ENCODE peak calls at places on chromosomes 1 and 21, in ten cellular contexts. One of them, this sample, is unnamed.

GRCh38 chr1:6512908-6513280 is 21.4 kb upstream of the PLEKHG5 start:
- DNase-seq in fibroblast of lung: no peak
- DNase-seq in thoracic aorta: no peak
- DNase-seq in heart left ventricle: peak
- DNase-seq in fibroblast of pulmonary artery: no peak
- DNase-seq in cardiac muscle cell: no peak
- DNase-seq in GM23338: no peak
- DNase-seq in HFF-Myc: no peak
- DNase-seq in CD8-positive, alpha-beta T cell: no peak
- DNase-seq in progenitor cell of endocrine pancreas: no peak
- DNase-seq in this sample: no peak

GRCh38 chr1:236979149-236979890 is 24.9 kb downstream of the MT1HL1 start:
- DNase-seq in GM23338: no peak
- DNase-seq in cardiac muscle cell: no peak
- DNase-seq in CD8-positive, alpha-beta T cell: no peak
- DNase-seq in fibroblast of lung: no peak
- DNase-seq in HFF-Myc: no peak
- DNase-seq in fibroblast of pulmonary artery: no peak
- DNase-seq in thoracic aorta: no peak
- DNase-seq in progenitor cell of endocrine pancreas: no peak
- DNase-seq in heart left ventricle: no peak
- DNase-seq in this sample: no peak

GRCh38 chr1:1005774-1006304 is 5.9 kb upstream of the HES4 start:
- DNase-seq in progenitor cell of endocrine pancreas: no peak
- DNase-seq in fibroblast of lung: no peak
- DNase-seq in thoracic aorta: no peak
- DNase-seq in GM23338: no peak
- DNase-seq in cardiac muscle cell: no peak
- DNase-seq in heart left ventricle: peak
- DNase-seq in fibroblast of pulmonary artery: no peak
- DNase-seq in CD8-positive, alpha-beta T cell: no peak
- DNase-seq in HFF-Myc: no peak
- DNase-seq in this sample: no peak

GRCh38 chr1:3864884-3865283 is 7.6 kb downstream of the DFFB start:
- DNase-seq in HFF-Myc: no peak
- DNase-seq in progenitor cell of endocrine pancreas: no peak
- DNase-seq in CD8-positive, alpha-beta T cell: no peak
- DNase-seq in heart left ventricle: no peak
- DNase-seq in cardiac muscle cell: no peak
- DNase-seq in fibroblast of pulmonary artery: no peak
- DNase-seq in thoracic aorta: no peak
- DNase-seq in GM23338: no peak
- DNase-seq in fibroblast of lung: no peak
- DNase-seq in this sample: no peak

GRCh38 chr1:21105807-21106206 is 70.9 kb downstream of the EIF4G3 start:
- DNase-seq in GM23338: no peak
- DNase-seq in progenitor cell of endocrine pancreas: no peak
- DNase-seq in CD8-positive, alpha-beta T cell: no peak
- DNase-seq in HFF-Myc: no peak
- DNase-seq in fibroblast of lung: no peak
- DNase-seq in fibroblast of pulmonary artery: no peak
- DNase-seq in thoracic aorta: no peak
- DNase-seq in heart left ventricle: no peak
- DNase-seq in cardiac muscle cell: no peak
- DNase-seq in this sample: no peak

GRCh38 chr1:88813474-88813873 is 77.9 kb downstream of the GTF2B start:
- DNase-seq in CD8-positive, alpha-beta T cell: no peak
- DNase-seq in GM23338: no peak
- DNase-seq in thoracic aorta: no peak
- DNase-seq in fibroblast of lung: no peak
- DNase-seq in HFF-Myc: no peak
- DNase-seq in progenitor cell of endocrine pancreas: no peak
- DNase-seq in fibroblast of pulmonary artery: no peak
- DNase-seq in heart left ventricle: no peak
- DNase-seq in cardiac muscle cell: no peak
- DNase-seq in this sample: no peak

GRCh38 chr1:192807221-192807967 is 1.4 kb upstream of the RGS2 start:
- DNase-seq in thoracic aorta: no peak
- DNase-seq in GM23338: no peak
- DNase-seq in fibroblast of pulmonary artery: peak
- DNase-seq in CD8-positive, alpha-beta T cell: no peak
- DNase-seq in progenitor cell of endocrine pancreas: no peak
- DNase-seq in HFF-Myc: no peak
- DNase-seq in fibroblast of lung: peak
- DNase-seq in cardiac muscle cell: peak
- DNase-seq in heart left ventricle: no peak
- DNase-seq in this sample: no peak

GRCh38 chr1:35927472-35927871 is 3.4 kb upstream of the AGO3 start:
- DNase-seq in fibroblast of pulmonary artery: no peak
- DNase-seq in heart left ventricle: no peak
- DNase-seq in GM23338: no peak
- DNase-seq in thoracic aorta: no peak
- DNase-seq in CD8-positive, alpha-beta T cell: no peak
- DNase-seq in cardiac muscle cell: no peak
- DNase-seq in HFF-Myc: no peak
- DNase-seq in fibroblast of lung: no peak
- DNase-seq in progenitor cell of endocrine pancreas: no peak
- DNase-seq in this sample: no peak

GRCh38 chr1:19484793-19485361 is 462 bp downstream of the CAPZB start:
- DNase-seq in CD8-positive, alpha-beta T cell: no peak
- DNase-seq in progenitor cell of endocrine pancreas: peak
- DNase-seq in heart left ventricle: no peak
- DNase-seq in thoracic aorta: no peak
- DNase-seq in fibroblast of pulmonary artery: no peak
- DNase-seq in HFF-Myc: no peak
- DNase-seq in fibroblast of lung: no peak
- DNase-seq in GM23338: peak
- DNase-seq in cardiac muscle cell: peak
- DNase-seq in this sample: no peak

GRCh38 chr1:32321712-32322291 is 14.2 kb downstream of the MARCKSL1 start:
- DNase-seq in progenitor cell of endocrine pancreas: no peak
- DNase-seq in thoracic aorta: no peak
- DNase-seq in fibroblast of lung: no peak
- DNase-seq in CD8-positive, alpha-beta T cell: peak
- DNase-seq in cardiac muscle cell: no peak
- DNase-seq in HFF-Myc: no peak
- DNase-seq in fibroblast of pulmonary artery: no peak
- DNase-seq in heart left ventricle: no peak
- DNase-seq in GM23338: no peak
- DNase-seq in this sample: no peak

GRCh38 chr1:1144122-1144842 is 28.4 kb upstream of the C1orf159 start:
- DNase-seq in CD8-positive, alpha-beta T cell: peak
- DNase-seq in progenitor cell of endocrine pancreas: no peak
- DNase-seq in cardiac muscle cell: no peak
- DNase-seq in HFF-Myc: no peak
- DNase-seq in heart left ventricle: no peak
- DNase-seq in GM23338: peak
- DNase-seq in fibroblast of lung: no peak
- DNase-seq in thoracic aorta: no peak
- DNase-seq in fibroblast of pulmonary artery: no peak
- DNase-seq in this sample: no peak

DNA sequence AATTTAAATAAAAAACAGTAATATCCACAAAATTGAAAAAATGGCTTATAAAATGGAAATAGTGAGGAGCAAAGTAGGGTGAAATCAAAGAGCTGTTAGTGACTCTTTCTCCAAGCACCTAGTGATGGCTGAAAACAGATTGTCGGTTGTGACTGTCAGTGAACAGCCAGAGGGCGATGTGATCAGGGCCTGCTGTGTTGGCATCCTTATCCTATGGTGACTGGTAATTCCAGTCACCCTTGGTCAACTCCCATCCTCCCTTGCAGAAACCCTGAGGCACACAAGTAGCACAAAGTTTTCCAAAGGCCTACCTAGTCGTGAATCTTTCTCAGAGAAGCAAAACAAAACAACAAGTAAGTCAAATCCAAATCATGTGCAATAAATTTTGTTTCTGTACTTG is 599.8 kb upstream of the CXADR start:
- DNase-seq in thoracic aorta: no peak
- DNase-seq in heart left ventricle: no peak
- DNase-seq in CD8-positive, alpha-beta T cell: no peak
- DNase-seq in fibroblast of lung: no peak
- DNase-seq in cardiac muscle cell: no peak
- DNase-seq in GM23338: peak
- DNase-seq in progenitor cell of endocrine pancreas: no peak
- DNase-seq in fibroblast of pulmonary artery: no peak
- DNase-seq in HFF-Myc: no peak
- DNase-seq in this sample: no peak
- TF ChIP-seq CTCF in thoracic aorta: no peak
- TF ChIP-seq CTCF in heart left ventricle: no peak
- TF ChIP-seq CTCF in CD8-positive, alpha-beta T cell: no peak
- TF ChIP-seq CTCF in fibroblast of lung: no peak
- TF ChIP-seq CTCF in cardiac muscle cell: no peak
- TF ChIP-seq CTCF in GM23338: peak
- TF ChIP-seq CTCF in progenitor cell of endocrine pancreas: no peak
- TF ChIP-seq CTCF in fibroblast of pulmonary artery: no peak
- TF ChIP-seq CTCF in HFF-Myc: no peak
- TF ChIP-seq CTCF in this sample: no peak

GRCh38 chr1:199725002-199725401 is 302.5 kb upstream of the NR5A2 start:
- DNase-seq in heart left ventricle: no peak
- DNase-seq in fibroblast of pulmonary artery: no peak
- DNase-seq in HFF-Myc: no peak
- DNase-seq in CD8-positive, alpha-beta T cell: no peak
- DNase-seq in fibroblast of lung: no peak
- DNase-seq in progenitor cell of endocrine pancreas: no peak
- DNase-seq in thoracic aorta: no peak
- DNase-seq in cardiac muscle cell: no peak
- DNase-seq in GM23338: no peak
- DNase-seq in this sample: no peak

GRCh38 chr1:199723557-199723956 is 304.0 kb upstream of the NR5A2 start:
- DNase-seq in progenitor cell of endocrine pancreas: no peak
- DNase-seq in cardiac muscle cell: peak
- DNase-seq in fibroblast of pulmonary artery: peak
- DNase-seq in fibroblast of lung: peak
- DNase-seq in GM23338: no peak
- DNase-seq in heart left ventricle: no peak
- DNase-seq in CD8-positive, alpha-beta T cell: no peak
- DNase-seq in thoracic aorta: no peak
- DNase-seq in HFF-Myc: no peak
- DNase-seq in this sample: no peak

GRCh38 chr1:199724049-199724448 is 303.5 kb upstream of the NR5A2 start:
- DNase-seq in thoracic aorta: no peak
- DNase-seq in GM23338: no peak
- DNase-seq in heart left ventricle: no peak
- DNase-seq in CD8-positive, alpha-beta T cell: no peak
- DNase-seq in progenitor cell of endocrine pancreas: no peak
- DNase-seq in HFF-Myc: no peak
- DNase-seq in cardiac muscle cell: no peak
- DNase-seq in fibroblast of lung: no peak
- DNase-seq in fibroblast of pulmonary artery: no peak
- DNase-seq in this sample: no peak

GRCh38 chr1:199719156-199719842 is 308.2 kb upstream of the NR5A2 start:
- DNase-seq in heart left ventricle: no peak
- DNase-seq in CD8-positive, alpha-beta T cell: no peak
- DNase-seq in fibroblast of pulmonary artery: no peak
- DNase-seq in fibroblast of lung: no peak
- DNase-seq in thoracic aorta: no peak
- DNase-seq in progenitor cell of endocrine pancreas: no peak
- DNase-seq in GM23338: no peak
- DNase-seq in HFF-Myc: no peak
- DNase-seq in cardiac muscle cell: no peak
- DNase-seq in this sample: no peak

GRCh38 chr1:199720496-199720895 is 307.0 kb upstream of the NR5A2 start:
- DNase-seq in cardiac muscle cell: no peak
- DNase-seq in heart left ventricle: no peak
- DNase-seq in fibroblast of lung: no peak
- DNase-seq in progenitor cell of endocrine pancreas: no peak
- DNase-seq in thoracic aorta: no peak
- DNase-seq in GM23338: no peak
- DNase-seq in fibroblast of pulmonary artery: no peak
- DNase-seq in HFF-Myc: no peak
- DNase-seq in CD8-positive, alpha-beta T cell: no peak
- DNase-seq in this sample: no peak
- TF ChIP-seq CTCF in cardiac muscle cell: no peak
- TF ChIP-seq CTCF in heart left ventricle: no peak
- TF ChIP-seq CTCF in fibroblast of lung: no peak
- TF ChIP-seq CTCF in progenitor cell of endocrine pancreas: no peak
- TF ChIP-seq CTCF in thoracic aorta: no peak
- TF ChIP-seq CTCF in GM23338: no peak
- TF ChIP-seq CTCF in fibroblast of pulmonary artery: no peak
- TF ChIP-seq CTCF in HFF-Myc: no peak
- TF ChIP-seq CTCF in CD8-positive, alpha-beta T cell: no peak
- TF ChIP-seq CTCF in this sample: no peak

GRCh38 chr1:225811622-225812487 is 1.9 kb downstream of the EPHX1 start:
- DNase-seq in progenitor cell of endocrine pancreas: no peak
- DNase-seq in heart left ventricle: no peak
- DNase-seq in HFF-Myc: no peak
- DNase-seq in fibroblast of lung: peak
- DNase-seq in CD8-positive, alpha-beta T cell: no peak
- DNase-seq in cardiac muscle cell: no peak
- DNase-seq in GM23338: peak
- DNase-seq in fibroblast of pulmonary artery: no peak
- DNase-seq in thoracic aorta: no peak
- DNase-seq in this sample: no peak
- TF ChIP-seq CTCF in progenitor cell of endocrine pancreas: peak
- TF ChIP-seq CTCF in heart left ventricle: peak
- TF ChIP-seq CTCF in HFF-Myc: peak
- TF ChIP-seq CTCF in fibroblast of lung: peak
- TF ChIP-seq CTCF in CD8-positive, alpha-beta T cell: no peak
- TF ChIP-seq CTCF in cardiac muscle cell: peak
- TF ChIP-seq CTCF in GM23338: peak
- TF ChIP-seq CTCF in fibroblast of pulmonary artery: peak
- TF ChIP-seq CTCF in thoracic aorta: no peak
- TF ChIP-seq CTCF in this sample: no peak

GRCh38 chr1:46246548-46247432 is 773 bp upstream of the RAD54L start:
- DNase-seq in heart left ventricle: peak
- DNase-seq in HFF-Myc: no peak
- DNase-seq in thoracic aorta: peak
- DNase-seq in fibroblast of pulmonary artery: peak
- DNase-seq in fibroblast of lung: no peak
- DNase-seq in cardiac muscle cell: peak
- DNase-seq in CD8-positive, alpha-beta T cell: no peak
- DNase-seq in GM23338: peak
- DNase-seq in progenitor cell of endocrine pancreas: no peak
- DNase-seq in this sample: peak

GRCh38 chr1:46244656-46245371 is 2.7 kb upstream of the RAD54L start:
- DNase-seq in HFF-Myc: no peak
- DNase-seq in heart left ventricle: no peak
- DNase-seq in progenitor cell of endocrine pancreas: no peak
- DNase-seq in GM23338: peak
- DNase-seq in fibroblast of lung: peak
- DNase-seq in cardiac muscle cell: peak
- DNase-seq in fibroblast of pulmonary artery: peak
- DNase-seq in CD8-positive, alpha-beta T cell: no peak
- DNase-seq in thoracic aorta: no peak
- DNase-seq in this sample: no peak

GRCh38 chr1:46242918-46243317 is 4.6 kb upstream of the RAD54L start:
- DNase-seq in GM23338: no peak
- DNase-seq in HFF-Myc: no peak
- DNase-seq in thoracic aorta: no peak
- DNase-seq in progenitor cell of endocrine pancreas: no peak
- DNase-seq in fibroblast of lung: no peak
- DNase-seq in fibroblast of pulmonary artery: no peak
- DNase-seq in CD8-positive, alpha-beta T cell: no peak
- DNase-seq in heart left ventricle: no peak
- DNase-seq in cardiac muscle cell: no peak
- DNase-seq in this sample: no peak

GRCh38 chr1:46247433-46248121 is at the start of gene RAD54L:
- DNase-seq in fibroblast of pulmonary artery: peak
- DNase-seq in GM23338: peak
- DNase-seq in fibroblast of lung: peak
- DNase-seq in CD8-positive, alpha-beta T cell: peak
- DNase-seq in thoracic aorta: peak
- DNase-seq in progenitor cell of endocrine pancreas: peak
- DNase-seq in heart left ventricle: peak
- DNase-seq in HFF-Myc: peak
- DNase-seq in cardiac muscle cell: peak
- DNase-seq in this sample: peak

GRCh38 chr1:46248122-46248920 is 758 bp downstream of the RAD54L start:
- DNase-seq in fibroblast of lung: no peak
- DNase-seq in CD8-positive, alpha-beta T cell: no peak
- DNase-seq in fibroblast of pulmonary artery: no peak
- DNase-seq in heart left ventricle: no peak
- DNase-seq in GM23338: peak
- DNase-seq in HFF-Myc: no peak
- DNase-seq in cardiac muscle cell: no peak
- DNase-seq in progenitor cell of endocrine pancreas: no peak
- DNase-seq in thoracic aorta: no peak
- DNase-seq in this sample: no peak
- TF ChIP-seq CTCF in fibroblast of lung: no peak
- TF ChIP-seq CTCF in CD8-positive, alpha-beta T cell: no peak
- TF ChIP-seq CTCF in fibroblast of pulmonary artery: no peak
- TF ChIP-seq CTCF in heart left ventricle: no peak
- TF ChIP-seq CTCF in GM23338: peak
- TF ChIP-seq CTCF in HFF-Myc: peak
- TF ChIP-seq CTCF in cardiac muscle cell: no peak
- TF ChIP-seq CTCF in progenitor cell of endocrine pancreas: peak
- TF ChIP-seq CTCF in thoracic aorta: no peak
- TF ChIP-seq CTCF in this sample: no peak